ENCODE peak calls at places on chromosomes 6 and 20, in four cellular contexts. X is body of pancreas, I is stomach, L is prostate gland. M is an unnamed sample.

GRCh38 chr20:37071481-37071911 is 24.3 kb downstream of the RBL1 start:
- DNase-seq in X (no peak), I (no peak), L (no peak), M (no peak)

GRCh38 chr20:50278684-50279531 is 88.3 kb downstream of the CEBPB start:
- DNase-seq in I (peak; percentile 89), L (peak; percentile 42), X (peak; percentile 89), M (peak; percentile 90)

GRCh38 chr6:13147396-13148181 is 180.7 kb downstream of the TBC1D7 start:
- DNase-seq in L (no peak), I (no peak), X (no peak), M (no peak)

GRCh38 chr6:157614026-157614484 is 209.0 kb upstream of the SNX9 start:
- DNase-seq in L (no peak), X (no peak), I (no peak), M (no peak)

GRCh38 chr20:54256202-54256601 is 48.3 kb downstream of the PFDN4 start:
- DNase-seq in X (no peak), L (no peak), I (no peak), M (no peak)

GRCh38 chr6:52365317-52365716 is 3.4 kb downstream of the PAQR8 start:
- DNase-seq in X (no peak), I (no peak), L (no peak), M (no peak)

GRCh38 chr6:56668158-56668557 is 25.5 kb upstream of the DST start:
- DNase-seq in I (no peak), L (no peak), X (no peak), M (no peak)

GRCh38 chr6:133983099-133983939 is 30.3 kb downstream of the TBPL1 start:
- DNase-seq in L (no peak), X (no peak), I (no peak), M (no peak)

GRCh38 chr6:35764238-35764896 is 12.0 kb upstream of the CLPSL2 start:
- DNase-seq in X (peak; percentile 71), L (peak; percentile 11), I (no peak), M (no peak)

GRCh38 chr6:131116755-131117360 is 18.4 kb upstream of the AKAP7 start:
- DNase-seq in L (no peak), X (no peak), I (no peak), M (no peak)

GRCh38 chr6:11298651-11299420 is 66.4 kb upstream of the NEDD9 start:
- DNase-seq in I (peak; percentile 49), L (peak; percentile 46), X (peak; percentile 79), M (no peak)

GRCh38 chr6:151451950-151452749 is at the start of gene RMND1:
- DNase-seq in I (peak; percentile 100), L (peak; percentile 100), X (peak; percentile 100), M (peak; percentile 100)

GRCh38 chr6:9225441-9225871 is 790.1 kb upstream of the SLC35B3 start:
- DNase-seq in X (no peak), L (peak; percentile 68), I (no peak), M (no peak)

GRCh38 chr20:58651823-58652605 is 931 bp downstream of the STX16 start:
- DNase-seq in L (peak; percentile 36), X (peak; percentile 66), I (peak; percentile 66), M (peak; percentile 68)

GRCh38 chr6:52568320-52568719 is 8.5 kb downstream of the TRAM2 start:
- DNase-seq in X (no peak), L (no peak), I (no peak), M (no peak)

GRCh38 chr6:110476046-110476849 is at the start of gene SLC22A16:
- DNase-seq in I (no peak), L (no peak), X (peak; percentile 9), M (no peak)

GRCh38 chr6:42784739-42785498 is 3.1 kb downstream of the BICRAL start:
- DNase-seq in I (no peak), X (peak; percentile 62), L (no peak), M (no peak)

GRCh38 chr6:33977606-33978438 is 168.1 kb downstream of the GRM4 start:
- DNase-seq in I (peak; percentile 9), X (no peak), L (no peak), M (no peak)

GRCh38 chr20:50850721-50851286 is 55.9 kb downstream of the BCAS4 start:
- DNase-seq in X (no peak), I (no peak), L (no peak), M (peak; percentile 76)

GRCh38 chr6:159170999-159171712 is 2.0 kb downstream of the FNDC1 start:
- DNase-seq in X (no peak), I (no peak), L (no peak), M (no peak)

GRCh38 chr20:59015812-59016711 is 3.2 kb upstream of the TUBB1 start:
- DNase-seq in L (no peak), X (peak; percentile 29), I (no peak), M (peak; percentile 14)

GRCh38 chr6:66200390-66200789 is 493.4 kb upstream of the EYS start:
- DNase-seq in I (no peak), L (no peak), X (no peak), M (no peak)

GRCh38 chr6:148323344-148323743 is 19.3 kb upstream of the SASH1 start:
- DNase-seq in I (no peak), X (no peak), L (no peak), M (no peak)

GRCh38 chr6:75935473-75935793 is 137.0 kb downstream of the IMPG1 start:
- DNase-seq in L (no peak), I (no peak), X (no peak), M (no peak)

GRCh38 chr6:118897386-118897785 is 3.4 kb downstream of the ASF1A start:
- DNase-seq in I (no peak), X (no peak), L (no peak), M (no peak)

GRCh38 chr6:133705731-133706130 is 183.2 kb upstream of the TCF21 start:
- DNase-seq in L (no peak), I (no peak), X (no peak), M (no peak)

GRCh38 chr6:39791311-39791710 is 865 bp upstream of the DAAM2 start:
- DNase-seq in L (no peak), X (no peak), I (no peak), M (no peak)

GRCh38 chr20:52193133-52193532 is 1.6 kb upstream of the ZFP64 start:
- DNase-seq in X (no peak), I (no peak), L (no peak), M (no peak)

GRCh38 chr20:16709017-16709416 is 20.8 kb upstream of the SNRPB2 start:
- DNase-seq in L (no peak), X (no peak), I (no peak), M (no peak)

GRCh38 chr20:60209048-60209447 is 250.8 kb downstream of the CDH26 start:
- DNase-seq in L (no peak), I (no peak), X (no peak), M (no peak)

GRCh38 chr6:167547751-167548150 is 222.9 kb downstream of the TTLL2 start:
- DNase-seq in I (no peak), X (peak; percentile 42), L (no peak), M (no peak)

GRCh38 chr20:19727251-19727847 is 30.7 kb upstream of the RIN2 start:
- DNase-seq in X (no peak), L (no peak), I (no peak), M (no peak)

DNA sequence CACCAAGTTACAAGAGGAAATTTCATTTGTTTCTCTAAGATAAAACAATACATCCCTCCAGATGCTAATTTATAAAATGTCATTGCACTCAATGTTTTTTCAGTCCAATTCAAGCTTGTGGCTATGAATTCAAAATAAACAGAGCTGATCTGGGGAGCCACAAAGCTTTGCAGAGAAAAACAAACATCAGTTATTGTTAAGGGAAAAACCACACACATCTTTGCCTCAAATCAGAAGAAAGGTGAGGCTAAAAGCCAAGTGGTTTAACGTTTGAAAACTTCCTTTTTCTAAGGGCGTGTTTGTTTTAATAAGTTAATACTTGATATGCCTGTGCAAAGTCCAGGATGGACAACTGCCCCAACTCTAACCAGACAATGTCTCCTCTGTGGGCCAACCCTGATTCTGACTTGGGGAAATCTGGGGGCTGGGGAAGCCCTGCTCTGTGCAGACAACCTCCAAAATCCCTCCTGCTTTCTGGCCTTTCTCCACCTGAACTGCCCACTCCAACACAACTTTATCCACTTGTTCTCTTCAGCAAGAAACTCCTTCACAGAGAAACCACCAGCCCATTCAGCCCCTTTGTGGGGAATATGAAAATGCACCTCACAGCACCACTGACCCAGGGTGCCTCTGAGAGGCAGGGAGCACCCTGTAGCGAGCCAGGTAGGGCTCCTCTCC is 44.6 kb upstream of the NT5E start:
- DNase-seq in X (peak; percentile 62), L (no peak), I (peak; percentile 37), M (no peak)
- H3K4me1 ChIP-seq in X (peaks cover 52% of the 10 kb centered on the region), L (no peaks in the 10 kb centered on the region), I (peaks cover 26% of the 10 kb centered on the region), M (peaks cover 4% of the 10 kb centered on the region)

DNA sequence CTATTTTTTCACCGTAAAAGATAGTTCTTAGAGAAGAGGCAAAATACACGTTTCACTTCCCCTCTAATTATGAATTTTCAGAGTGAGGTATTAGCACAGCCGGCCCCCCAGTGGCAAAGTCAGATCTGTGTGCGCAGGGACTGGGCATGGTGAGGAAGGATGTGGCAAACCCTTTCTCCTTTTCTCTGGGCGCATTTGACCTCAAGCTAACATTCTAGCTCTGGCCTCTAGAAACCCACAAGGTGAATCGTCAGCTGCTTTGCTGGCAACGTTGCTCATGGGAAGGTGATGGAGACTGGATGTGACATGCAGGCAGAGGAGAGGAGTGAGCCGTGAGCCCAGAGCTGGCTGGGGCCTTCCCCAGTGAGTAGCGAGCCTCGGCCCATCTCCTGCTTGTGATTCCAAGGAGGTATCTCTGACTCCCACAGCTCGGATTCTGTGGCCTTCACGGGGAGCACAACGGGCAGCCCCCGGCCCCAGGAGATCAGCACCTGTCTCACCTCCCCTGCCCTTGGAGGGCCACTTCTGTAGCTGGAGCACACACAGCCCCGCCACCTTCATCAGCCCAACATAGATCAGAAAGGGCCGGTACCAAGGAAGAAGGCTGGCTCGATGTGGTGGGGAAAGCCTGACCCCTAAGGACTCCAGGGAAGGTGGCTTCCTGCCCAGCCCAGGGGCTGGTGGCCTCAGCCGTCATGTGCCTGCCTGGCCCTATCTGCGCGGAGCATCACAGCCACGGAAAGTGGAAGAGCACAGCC is 152.8 kb downstream of the TAF4 start:
- DNase-seq in I (no peak), X (no peak), L (no peak), M (no peak)
- TF ChIP-seq POLR2A in I (no peak), X (no peak), L (no peak), M (no peak)

GRCh38 chr6:87803784-87804183 is 101.8 kb upstream of the AKIRIN2 start:
- DNase-seq in I (no peak), L (no peak), X (no peak), M (no peak)

GRCh38 chr6:87807423-87807978 is 105.5 kb upstream of the AKIRIN2 start:
- DNase-seq in I (no peak), X (no peak), L (no peak), M (no peak)

GRCh38 chr6:87808005-87808757 is 106.1 kb upstream of the AKIRIN2 start:
- DNase-seq in I (no peak), X (no peak), L (no peak), M (no peak)

GRCh38 chr6:87806635-87807034 is 104.6 kb upstream of the AKIRIN2 start:
- DNase-seq in L (no peak), X (no peak), I (no peak), M (no peak)

DNA sequence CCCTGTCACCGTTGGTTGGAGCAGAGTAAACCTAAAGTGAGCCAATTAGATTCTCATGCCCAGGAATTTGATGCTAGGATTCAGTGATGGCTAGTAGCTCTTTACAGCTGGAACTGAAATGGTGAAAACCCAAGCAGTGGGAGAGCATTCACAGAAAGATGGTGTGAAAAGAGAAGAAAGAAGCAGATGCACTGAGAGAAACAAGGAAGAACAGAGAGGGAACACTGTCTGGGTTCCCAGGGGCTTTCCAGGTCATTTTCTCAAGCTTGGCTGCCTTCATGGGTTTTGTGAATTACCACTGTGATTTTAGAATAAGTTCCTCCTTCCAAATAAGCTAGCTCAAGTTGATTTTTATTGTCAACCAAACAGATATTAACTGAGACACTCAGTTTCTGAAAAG is 104.1 kb upstream of the AKIRIN2 start:
- DNase-seq in X (no peak), L (no peak), I (no peak), M (no peak)
- H3K4me1 ChIP-seq in X (no peaks in the 10 kb centered on the region), L (no peaks in the 10 kb centered on the region), I (no peaks in the 10 kb centered on the region), M (peaks cover 6% of the 10 kb centered on the region)

GRCh38 chr20:33702861-33703260 is 16.7 kb upstream of the E2F1 start:
- DNase-seq in X (peak; percentile 32), L (no peak), I (no peak), M (no peak)
- TF ChIP-seq POLR2A in X (no peak), L (no peak), I (no peak), M (no peak)